ENCODE peak calls at places on chromosomes 11 and 22, in five cellular contexts. One of them, this sample, is unnamed.

GRCh38 chr11:74004694-74005615 is 3.9 kb downstream of the UCP3 start:
- DNase-seq in NCI-H524: no peak
- DNase-seq in Ammon's horn: no peak
- DNase-seq in IMR-90: no peak
- DNase-seq in esophagus squamous epithelium: no peak
- DNase-seq in this sample: no peak

GRCh38 chr11:29343465-29344333 is 673.1 kb downstream of the KCNA4 start:
- DNase-seq in esophagus squamous epithelium: peak; percentile 0
- DNase-seq in Ammon's horn: peak; percentile 75
- DNase-seq in IMR-90: peak; percentile 34
- DNase-seq in NCI-H524: peak; percentile 46
- DNase-seq in this sample: peak; percentile 60

GRCh38 chr11:101807521-101807920 is 107.3 kb upstream of the CEP126 start:
- DNase-seq in esophagus squamous epithelium: no peak
- DNase-seq in NCI-H524: no peak
- DNase-seq in IMR-90: no peak
- DNase-seq in Ammon's horn: no peak
- DNase-seq in this sample: peak; percentile 12

GRCh38 chr11:4551346-4551979 is 6.5 kb downstream of the OR52M1 start:
- DNase-seq in IMR-90: peak; percentile 16
- DNase-seq in esophagus squamous epithelium: no peak
- DNase-seq in NCI-H524: no peak
- DNase-seq in Ammon's horn: no peak
- DNase-seq in this sample: peak; percentile 6

GRCh38 chr11:8288166-8288772 is 24.6 kb upstream of the LMO1 start:
- DNase-seq in Ammon's horn: no peak
- DNase-seq in NCI-H524: no peak
- DNase-seq in IMR-90: no peak
- DNase-seq in esophagus squamous epithelium: no peak
- DNase-seq in this sample: no peak

GRCh38 chr11:128985880-128986279 is 43.2 kb upstream of the TP53AIP1 start:
- DNase-seq in esophagus squamous epithelium: no peak
- DNase-seq in NCI-H524: no peak
- DNase-seq in Ammon's horn: no peak
- DNase-seq in IMR-90: no peak
- DNase-seq in this sample: no peak

GRCh38 chr11:73404048-73404447 is 27.8 kb downstream of the RELT start:
- DNase-seq in NCI-H524: peak; percentile 62
- DNase-seq in esophagus squamous epithelium: no peak
- DNase-seq in IMR-90: peak; percentile 40
- DNase-seq in Ammon's horn: peak; percentile 87
- DNase-seq in this sample: peak; percentile 74

GRCh38 chr22:19706661-19707151 is 7.6 kb upstream of the SEPTIN5 start:
- DNase-seq in NCI-H524: no peak
- DNase-seq in Ammon's horn: no peak
- DNase-seq in esophagus squamous epithelium: no peak
- DNase-seq in IMR-90: no peak
- DNase-seq in this sample: no peak

GRCh38 chr11:19886498-19886897 is 173.9 kb downstream of the NAV2 start:
- DNase-seq in esophagus squamous epithelium: no peak
- DNase-seq in Ammon's horn: no peak
- DNase-seq in IMR-90: no peak
- DNase-seq in NCI-H524: no peak
- DNase-seq in this sample: no peak

GRCh38 chr22:20131593-20131855 is at the start of gene ZDHHC8:
- DNase-seq in Ammon's horn: no peak
- DNase-seq in NCI-H524: no peak
- DNase-seq in esophagus squamous epithelium: no peak
- DNase-seq in IMR-90: no peak
- DNase-seq in this sample: no peak

GRCh38 chr11:74141274-74141695 is 29.5 kb downstream of the C2CD3 start:
- DNase-seq in IMR-90: no peak
- DNase-seq in NCI-H524: no peak
- DNase-seq in Ammon's horn: no peak
- DNase-seq in esophagus squamous epithelium: no peak
- DNase-seq in this sample: no peak

GRCh38 chr11:122852071-122852831 is 14.0 kb downstream of the CRTAM start:
- DNase-seq in NCI-H524: no peak
- DNase-seq in Ammon's horn: peak; percentile 23
- DNase-seq in esophagus squamous epithelium: no peak
- DNase-seq in IMR-90: peak; percentile 53
- DNase-seq in this sample: peak; percentile 36

GRCh38 chr11:117199061-117199915 is at the start of gene TAGLN:
- DNase-seq in esophagus squamous epithelium: no peak
- DNase-seq in Ammon's horn: no peak
- DNase-seq in IMR-90: peak; percentile 94
- DNase-seq in NCI-H524: no peak
- DNase-seq in this sample: peak; percentile 86

GRCh38 chr11:106208795-106209194 is 131.3 kb downstream of the AASDHPPT start:
- DNase-seq in IMR-90: no peak
- DNase-seq in Ammon's horn: no peak
- DNase-seq in NCI-H524: no peak
- DNase-seq in esophagus squamous epithelium: no peak
- DNase-seq in this sample: no peak

GRCh38 chr11:64998141-64998540 is 1.4 kb upstream of the BATF2 start:
- DNase-seq in NCI-H524: no peak
- DNase-seq in IMR-90: no peak
- DNase-seq in Ammon's horn: no peak
- DNase-seq in esophagus squamous epithelium: no peak
- DNase-seq in this sample: no peak

GRCh38 chr11:62577046-62577708 is 3.5 kb upstream of the EEF1G start:
- DNase-seq in NCI-H524: no peak
- DNase-seq in esophagus squamous epithelium: no peak
- DNase-seq in Ammon's horn: no peak
- DNase-seq in IMR-90: peak; percentile 26
- DNase-seq in this sample: no peak

GRCh38 chr22:33022231-33022630 is 36.0 kb downstream of the SYN3 start:
- DNase-seq in IMR-90: no peak
- DNase-seq in esophagus squamous epithelium: no peak
- DNase-seq in Ammon's horn: no peak
- DNase-seq in NCI-H524: no peak
- DNase-seq in this sample: no peak

GRCh38 chr11:91394718-91395414 is 829.8 kb upstream of the FAT3 start:
- DNase-seq in IMR-90: no peak
- DNase-seq in Ammon's horn: no peak
- DNase-seq in esophagus squamous epithelium: no peak
- DNase-seq in NCI-H524: no peak
- DNase-seq in this sample: no peak

GRCh38 chr22:28395920-28396447 is 283.7 kb downstream of the TTC28 start:
- DNase-seq in NCI-H524: no peak
- DNase-seq in Ammon's horn: no peak
- DNase-seq in IMR-90: peak; percentile 48
- DNase-seq in esophagus squamous epithelium: no peak
- DNase-seq in this sample: peak; percentile 35

GRCh38 chr11:43644626-43645299 is 35.8 kb upstream of the HSD17B12 start:
- DNase-seq in esophagus squamous epithelium: no peak
- DNase-seq in Ammon's horn: no peak
- DNase-seq in NCI-H524: no peak
- DNase-seq in IMR-90: peak; percentile 3
- DNase-seq in this sample: peak; percentile 10

GRCh38 chr11:107018274-107018901 is at the start of gene GUCY1A2:
- DNase-seq in esophagus squamous epithelium: no peak
- DNase-seq in NCI-H524: peak; percentile 65
- DNase-seq in IMR-90: no peak
- DNase-seq in Ammon's horn: peak; percentile 81
- DNase-seq in this sample: no peak

GRCh38 chr22:29145321-29146072 is 60.2 kb upstream of the EMID1 start:
- DNase-seq in NCI-H524: no peak
- DNase-seq in esophagus squamous epithelium: no peak
- DNase-seq in Ammon's horn: no peak
- DNase-seq in IMR-90: no peak
- DNase-seq in this sample: no peak

GRCh38 chr11:46048198-46048597 is 73.1 kb downstream of the PHF21A start:
- DNase-seq in NCI-H524: no peak
- DNase-seq in esophagus squamous epithelium: no peak
- DNase-seq in Ammon's horn: no peak
- DNase-seq in IMR-90: no peak
- DNase-seq in this sample: no peak

GRCh38 chr22:39219071-39220050 is 25.4 kb downstream of the PDGFB start:
- DNase-seq in Ammon's horn: no peak
- DNase-seq in esophagus squamous epithelium: no peak
- DNase-seq in NCI-H524: peak; percentile 13
- DNase-seq in IMR-90: no peak
- DNase-seq in this sample: no peak

This sample was measured in LHCN-M2.